ENCODE peak calls at places on chromosome 5, in six cellular contexts. One of them, this sample, is unnamed. For H3K27me3, the result is how much of the 10 kb centered on the place peaks cover.

GRCh38 chr5:62362701-62363100 is 41.0 kb downstream of the DIMT1 start:
- DNase-seq in stomach: no peak
- DNase-seq in DND-41: no peak
- DNase-seq in colonic mucosa: no peak
- DNase-seq in uterus: no peak
- DNase-seq in pancreas: no peak
- DNase-seq in this sample: no peak

GRCh38 chr5:37774912-37775483 is 64.8 kb downstream of the GDNF start:
- DNase-seq in colonic mucosa: peak
- DNase-seq in stomach: no peak
- DNase-seq in pancreas: no peak
- DNase-seq in uterus: no peak
- DNase-seq in DND-41: peak
- DNase-seq in this sample: no peak

GRCh38 chr5:142740903-142741302 is 29.3 kb upstream of the ARHGAP26 start:
- DNase-seq in DND-41: no peak
- DNase-seq in uterus: peak
- DNase-seq in pancreas: no peak
- DNase-seq in stomach: no peak
- DNase-seq in colonic mucosa: no peak
- DNase-seq in this sample: no peak

GRCh38 chr5:136192526-136193395 is at the start of gene SMIM32:
- DNase-seq in DND-41: no peak
- DNase-seq in pancreas: peak
- DNase-seq in colonic mucosa: peak
- DNase-seq in stomach: no peak
- DNase-seq in uterus: no peak
- DNase-seq in this sample: peak

GRCh38 chr5:138032028-138032571 is 779 bp downstream of the FAM13B start:
- DNase-seq in colonic mucosa: peak
- DNase-seq in pancreas: no peak
- DNase-seq in stomach: peak
- DNase-seq in DND-41: no peak
- DNase-seq in uterus: peak
- DNase-seq in this sample: peak

GRCh38 chr5:143557061-143557818 is 153.8 kb upstream of the NR3C1 start:
- DNase-seq in DND-41: no peak
- DNase-seq in stomach: no peak
- DNase-seq in colonic mucosa: no peak
- DNase-seq in uterus: no peak
- DNase-seq in pancreas: no peak
- DNase-seq in this sample: no peak

GRCh38 chr5:102523541-102524175 is 24.9 kb upstream of the SLCO6A1 start:
- DNase-seq in uterus: no peak
- DNase-seq in pancreas: no peak
- DNase-seq in colonic mucosa: no peak
- DNase-seq in stomach: no peak
- DNase-seq in DND-41: no peak
- DNase-seq in this sample: no peak

GRCh38 chr5:75405296-75405695 is 68.3 kb downstream of the HMGCR start:
- DNase-seq in DND-41: no peak
- DNase-seq in stomach: no peak
- DNase-seq in uterus: no peak
- DNase-seq in pancreas: no peak
- DNase-seq in colonic mucosa: no peak
- DNase-seq in this sample: no peak

GRCh38 chr5:62720036-62720441 is 141.4 kb downstream of the LRRC70 start:
- DNase-seq in DND-41: peak
- DNase-seq in pancreas: no peak
- DNase-seq in stomach: peak
- DNase-seq in colonic mucosa: no peak
- DNase-seq in uterus: no peak
- DNase-seq in this sample: no peak

GRCh38 chr5:78964889-78965288 is 20.2 kb downstream of the ARSB start:
- DNase-seq in pancreas: no peak
- DNase-seq in colonic mucosa: no peak
- DNase-seq in stomach: no peak
- DNase-seq in uterus: no peak
- DNase-seq in DND-41: no peak
- DNase-seq in this sample: no peak

GRCh38 chr5:145293716-145294115 is 541.4 kb downstream of the PRELID2 start:
- DNase-seq in uterus: no peak
- DNase-seq in DND-41: no peak
- DNase-seq in colonic mucosa: no peak
- DNase-seq in pancreas: no peak
- DNase-seq in stomach: no peak
- DNase-seq in this sample: no peak

GRCh38 chr5:74767579-74767913 is 497 bp downstream of the NSA2 start:
- DNase-seq in stomach: no peak
- DNase-seq in DND-41: no peak
- DNase-seq in colonic mucosa: peak
- DNase-seq in pancreas: no peak
- DNase-seq in uterus: no peak
- DNase-seq in this sample: no peak

GRCh38 chr5:157857821-157858526 is 971 bp downstream of the CLINT1 start:
- DNase-seq in stomach: no peak
- DNase-seq in uterus: no peak
- DNase-seq in pancreas: no peak
- DNase-seq in colonic mucosa: no peak
- DNase-seq in DND-41: no peak
- DNase-seq in this sample: no peak

GRCh38 chr5:158450761-158451160 is 591.8 kb upstream of the CLINT1 start:
- DNase-seq in stomach: no peak
- DNase-seq in uterus: no peak
- DNase-seq in DND-41: no peak
- DNase-seq in colonic mucosa: no peak
- DNase-seq in pancreas: no peak
- DNase-seq in this sample: no peak

GRCh38 chr5:145697251-145698016 is 137.7 kb downstream of the PRELID2 start:
- DNase-seq in colonic mucosa: peak
- DNase-seq in uterus: no peak
- DNase-seq in DND-41: peak
- DNase-seq in pancreas: no peak
- DNase-seq in stomach: no peak
- DNase-seq in this sample: peak

GRCh38 chr5:96065577-96066385 is 104.1 kb upstream of the ELL2 start:
- DNase-seq in uterus: no peak
- DNase-seq in stomach: no peak
- DNase-seq in colonic mucosa: no peak
- DNase-seq in pancreas: no peak
- DNase-seq in DND-41: no peak
- DNase-seq in this sample: no peak

GRCh38 chr5:74919041-74919440 is 52.9 kb upstream of the FAM169A start:
- DNase-seq in uterus: no peak
- DNase-seq in colonic mucosa: no peak
- DNase-seq in DND-41: no peak
- DNase-seq in stomach: no peak
- DNase-seq in pancreas: no peak
- DNase-seq in this sample: no peak

GRCh38 chr5:115349001-115349817 is 52.8 kb upstream of the CCDC112 start:
- DNase-seq in pancreas: no peak
- DNase-seq in DND-41: no peak
- DNase-seq in colonic mucosa: peak
- DNase-seq in stomach: peak
- DNase-seq in uterus: peak
- DNase-seq in this sample: no peak

GRCh38 chr5:59814563-59814872 is 79.0 kb downstream of the PDE4D start:
- DNase-seq in DND-41: no peak
- DNase-seq in stomach: no peak
- DNase-seq in colonic mucosa: no peak
- DNase-seq in uterus: no peak
- DNase-seq in pancreas: no peak
- DNase-seq in this sample: no peak

GRCh38 chr5:38538161-38538560 is 18.3 kb downstream of the LIFR start:
- DNase-seq in colonic mucosa: no peak
- DNase-seq in uterus: no peak
- DNase-seq in pancreas: no peak
- DNase-seq in DND-41: no peak
- DNase-seq in stomach: no peak
- DNase-seq in this sample: no peak

GRCh38 chr5:139482050-139482889 is at the start of gene STING1:
- DNase-seq in colonic mucosa: peak
- DNase-seq in uterus: peak
- DNase-seq in DND-41: peak
- DNase-seq in stomach: peak
- DNase-seq in pancreas: peak
- DNase-seq in this sample: peak

GRCh38 chr5:34064656-34065055 is 21.6 kb upstream of the C1QTNF3 start:
- DNase-seq in stomach: no peak
- DNase-seq in colonic mucosa: no peak
- DNase-seq in pancreas: no peak
- DNase-seq in DND-41: no peak
- DNase-seq in uterus: no peak
- DNase-seq in this sample: no peak

GRCh38 chr5:74103131-74104023 is 477.4 kb downstream of the ARHGEF28 start:
- DNase-seq in uterus: no peak
- DNase-seq in DND-41: no peak
- DNase-seq in colonic mucosa: no peak
- DNase-seq in stomach: peak
- DNase-seq in pancreas: no peak
- DNase-seq in this sample: no peak

GRCh38 chr5:156475831-156476551 is 149.0 kb downstream of the SGCD start:
- DNase-seq in stomach: no peak
- DNase-seq in pancreas: no peak
- DNase-seq in uterus: peak
- DNase-seq in DND-41: no peak
- DNase-seq in colonic mucosa: peak
- DNase-seq in this sample: no peak

GRCh38 chr5:132227235-132227484 is 493 bp downstream of the P4HA2 start:
- DNase-seq in stomach: no peak
- DNase-seq in DND-41: no peak
- DNase-seq in colonic mucosa: no peak
- DNase-seq in uterus: no peak
- DNase-seq in pancreas: no peak
- DNase-seq in this sample: no peak

GRCh38 chr5:109411627-109412026 is 1.9 kb upstream of the PJA2 start:
- DNase-seq in DND-41: no peak
- DNase-seq in uterus: no peak
- DNase-seq in pancreas: no peak
- DNase-seq in stomach: no peak
- DNase-seq in colonic mucosa: no peak
- DNase-seq in this sample: no peak

GRCh38 chr5:152094076-152094475 is 169.4 kb upstream of the GLRA1 start:
- DNase-seq in DND-41: no peak
- DNase-seq in stomach: no peak
- DNase-seq in colonic mucosa: no peak
- DNase-seq in pancreas: no peak
- DNase-seq in uterus: no peak
- DNase-seq in this sample: no peak

GRCh38 chr5:66796306-66797292 is 200.4 kb downstream of the MAST4 start:
- DNase-seq in uterus: no peak
- DNase-seq in DND-41: no peak
- DNase-seq in pancreas: no peak
- DNase-seq in stomach: no peak
- DNase-seq in colonic mucosa: no peak
- DNase-seq in this sample: no peak

GRCh38 chr5:93274291-93274690 is 306.7 kb downstream of the NR2F1-AS1 start:
- DNase-seq in uterus: no peak
- DNase-seq in DND-41: no peak
- DNase-seq in pancreas: no peak
- DNase-seq in colonic mucosa: no peak
- DNase-seq in stomach: no peak
- DNase-seq in this sample: no peak

GRCh38 chr5:174159327-174160247 is 114.1 kb downstream of the NSG2 start:
- DNase-seq in colonic mucosa: no peak
- DNase-seq in DND-41: no peak
- DNase-seq in stomach: no peak
- DNase-seq in pancreas: no peak
- DNase-seq in uterus: no peak
- DNase-seq in this sample: no peak

DNA sequence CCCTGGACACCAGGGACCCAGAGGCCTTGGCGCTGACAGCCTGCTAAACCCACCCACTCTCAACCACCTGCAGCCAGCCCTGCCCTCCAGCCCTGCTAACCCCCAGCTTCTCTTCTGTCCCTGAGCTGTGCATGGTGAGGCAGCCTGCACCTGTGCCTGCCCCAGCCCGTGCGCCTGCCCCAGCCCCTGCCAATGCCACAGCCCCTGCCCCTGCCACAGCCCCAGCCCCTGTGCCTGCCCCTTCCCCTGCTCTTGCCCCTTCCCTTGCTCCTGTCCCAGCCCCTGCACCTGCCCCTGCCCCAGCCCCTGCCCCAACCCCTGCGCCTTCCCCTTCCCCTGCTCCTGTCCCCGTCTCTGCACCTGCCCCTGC is 43.3 kb upstream of the IRX4 start:
- DNase-seq in stomach: no peak
- DNase-seq in DND-41: no peak
- DNase-seq in colonic mucosa: no peak
- DNase-seq in pancreas: no peak
- DNase-seq in uterus: no peak
- DNase-seq in this sample: no peak
- H3K27me3 ChIP-seq in stomach: under half
- H3K27me3 ChIP-seq in DND-41: under half
- H3K27me3 ChIP-seq in colonic mucosa: under half
- H3K27me3 ChIP-seq in pancreas: under half
- H3K27me3 ChIP-seq in uterus: under half
- H3K27me3 ChIP-seq in this sample: under half

GRCh38 chr5:1443145-1443543 is 2.1 kb downstream of the SLC6A3 start:
- DNase-seq in stomach: no peak
- DNase-seq in pancreas: peak
- DNase-seq in uterus: no peak
- DNase-seq in colonic mucosa: no peak
- DNase-seq in DND-41: no peak
- DNase-seq in this sample: no peak
- H3K27me3 ChIP-seq in stomach: under half
- H3K27me3 ChIP-seq in pancreas: under half
- H3K27me3 ChIP-seq in uterus: under half
- H3K27me3 ChIP-seq in colonic mucosa: under half
- H3K27me3 ChIP-seq in DND-41: under half
- H3K27me3 ChIP-seq in this sample: under half

GRCh38 chr5:52655163-52655562 is 132.6 kb upstream of the ITGA1 start:
- DNase-seq in DND-41: no peak
- DNase-seq in uterus: no peak
- DNase-seq in stomach: no peak
- DNase-seq in pancreas: no peak
- DNase-seq in colonic mucosa: no peak
- DNase-seq in this sample: no peak
- H3K27me3 ChIP-seq in DND-41: under half
- H3K27me3 ChIP-seq in uterus: under half
- H3K27me3 ChIP-seq in stomach: under half
- H3K27me3 ChIP-seq in pancreas: under half
- H3K27me3 ChIP-seq in colonic mucosa: under half
- H3K27me3 ChIP-seq in this sample: under half

DNA sequence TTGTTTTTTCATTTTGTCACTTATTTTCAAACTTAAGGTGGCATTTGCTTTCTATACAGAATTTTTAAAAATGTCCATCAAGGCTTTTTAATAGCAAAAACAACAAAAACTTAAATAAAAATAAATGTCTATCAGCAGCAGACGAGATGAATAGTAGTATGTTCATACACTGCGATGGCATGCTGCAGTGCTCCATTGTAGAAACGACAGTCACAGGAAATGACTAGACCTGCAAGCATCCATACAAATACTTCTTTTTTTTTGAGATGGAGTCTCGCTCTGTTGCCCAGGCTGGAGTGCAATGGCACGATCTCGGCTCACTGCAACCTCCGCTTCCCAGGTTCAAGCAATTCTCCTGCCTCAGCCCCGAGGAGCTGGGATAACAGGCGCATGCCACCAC is 41.4 kb downstream of the COL23A1 start:
- DNase-seq in pancreas: no peak
- DNase-seq in colonic mucosa: no peak
- DNase-seq in stomach: no peak
- DNase-seq in uterus: no peak
- DNase-seq in DND-41: no peak
- DNase-seq in this sample: no peak
- H3K27me3 ChIP-seq in pancreas: under half
- H3K27me3 ChIP-seq in colonic mucosa: under half
- H3K27me3 ChIP-seq in stomach: under half
- H3K27me3 ChIP-seq in uterus: under half
- H3K27me3 ChIP-seq in DND-41: under half
- H3K27me3 ChIP-seq in this sample: under half

This sample was measured in Peyer's patch.